ENCODE peak calls at places on chromosomes 3 and 15, in nine cellular contexts. H is transverse colon, M is A549, K is uterus, E is stomach, J is prostate gland, O is Peyer's patch, T is ovary, R is tibial nerve. P is an unnamed sample.

GRCh38 chr3:128498127-128498626 is 5.2 kb upstream of the GATA2 start:
- DNase-seq in H (no peak), M (no peak), K (peak), E (no peak), J (no peak), O (peak), T (no peak), R (no peak), P (no peak)

GRCh38 chr3:126083511-126083912 is 412 bp downstream of the SLC41A3 start:
- DNase-seq in H (peak), M (peak), K (peak), E (peak), J (peak), O (peak), T (peak), R (no peak), P (no peak)

GRCh38 chr15:29348308-29348914 is 78.8 kb upstream of the NSMCE3 start:
- DNase-seq in H (peak), M (no peak), K (peak), E (no peak), J (peak), O (no peak), T (no peak), R (no peak), P (no peak)

GRCh38 chr15:91939432-91939831 is 85.9 kb downstream of the SLCO3A1 start:
- DNase-seq in H (no peak), M (no peak), K (no peak), E (no peak), J (no peak), O (no peak), T (no peak), R (no peak), P (peak)

GRCh38 chr15:80572337-80572736 is 122.8 kb upstream of the ABHD17C start:
- DNase-seq in H (no peak), M (no peak), K (no peak), E (peak), J (no peak), O (peak), T (no peak), R (no peak), P (no peak)

GRCh38 chr3:61562042-61562809 is 855 bp downstream of the PTPRG start:
- DNase-seq in H (peak), M (peak), K (no peak), E (no peak), J (peak), O (no peak), T (peak), R (no peak), P (no peak)

GRCh38 chr3:13109516-13109915 is 36.3 kb upstream of the IQSEC1 start:
- DNase-seq in H (no peak), M (no peak), K (no peak), E (no peak), J (no peak), O (no peak), T (no peak), R (no peak), P (no peak)

GRCh38 chr3:42185044-42185443 is 80.9 kb downstream of the CCK start:
- DNase-seq in H (peak), M (no peak), K (no peak), E (peak), J (no peak), O (peak), T (no peak), R (no peak), P (no peak)

GRCh38 chr3:10928961-10929471 is 63.5 kb upstream of the SLC6A1 start:
- DNase-seq in H (no peak), M (no peak), K (no peak), E (no peak), J (no peak), O (peak), T (no peak), R (no peak), P (no peak)

GRCh38 chr3:58998476-58999117 is 51.2 kb downstream of the CFAP20DC start:
- DNase-seq in H (no peak), M (peak), K (no peak), E (no peak), J (no peak), O (no peak), T (no peak), R (no peak), P (no peak)

GRCh38 chr3:56935821-56936220 is 124.6 kb upstream of the SPATA12 start:
- DNase-seq in H (no peak), M (no peak), K (no peak), E (no peak), J (no peak), O (no peak), T (no peak), R (no peak), P (no peak)

GRCh38 chr3:193641376-193641775 is 48.4 kb downstream of the OPA1 start:
- DNase-seq in H (no peak), M (no peak), K (no peak), E (no peak), J (no peak), O (no peak), T (no peak), R (no peak), P (no peak)

GRCh38 chr15:99100245-99101173 is 4.4 kb upstream of the SYNM start:
- DNase-seq in H (peak), M (peak), K (peak), E (peak), J (peak), O (peak), T (peak), R (peak), P (peak)

GRCh38 chr3:28951773-28952556 is 328.9 kb upstream of the RBMS3 start:
- DNase-seq in H (no peak), M (no peak), K (no peak), E (no peak), J (no peak), O (no peak), T (no peak), R (no peak), P (no peak)

GRCh38 chr15:70339551-70340517 is 242.1 kb upstream of the TLE3 start:
- DNase-seq in H (no peak), M (no peak), K (no peak), E (no peak), J (no peak), O (peak), T (no peak), R (no peak), P (peak)

GRCh38 chr3:16906679-16907078 is 21.9 kb downstream of the PLCL2 start:
- DNase-seq in H (peak), M (no peak), K (no peak), E (no peak), J (no peak), O (no peak), T (no peak), R (no peak), P (no peak)

GRCh38 chr3:125161607-125162219 is 50.8 kb downstream of the SLC12A8 start:
- DNase-seq in H (no peak), M (no peak), K (peak), E (peak), J (no peak), O (no peak), T (no peak), R (no peak), P (no peak)

GRCh38 chr3:184808021-184808420 is 3.9 kb upstream of the VPS8 start:
- DNase-seq in H (no peak), M (no peak), K (no peak), E (no peak), J (no peak), O (no peak), T (no peak), R (no peak), P (no peak)

GRCh38 chr3:156670077-156670476 is 4.3 kb upstream of the TIPARP start:
- DNase-seq in H (no peak), M (no peak), K (no peak), E (no peak), J (no peak), O (no peak), T (no peak), R (no peak), P (no peak)

GRCh38 chr3:168533600-168533999 is 437.9 kb upstream of the GOLIM4 start:
- DNase-seq in H (no peak), M (no peak), K (no peak), E (no peak), J (no peak), O (no peak), T (no peak), R (no peak), P (no peak)
- TF ChIP-seq CTCF in H (no peak), M (no peak), K (no peak), E (no peak), J (no peak), O (no peak), T (no peak), R (no peak), P (no peak)

GRCh38 chr3:195732951-195733350 is 12.2 kb downstream of the MUC20 start:
- DNase-seq in H (no peak), M (no peak), K (no peak), E (no peak), J (no peak), O (no peak), T (no peak), R (no peak), P (no peak)
- H3K27ac ChIP-seq in H (no peak), M (no peak), K (no peak), E (no peak), J (no peak), O (no peak), T (no peak), R (no peak), P (no peak)

GRCh38 chr15:68053997-68054657 is at the start of gene PIAS1:
- DNase-seq in H (peak), M (peak), K (peak), E (peak), J (peak), O (peak), T (peak), R (peak), P (peak)

GRCh38 chr15:68054658-68055223 is 626 bp downstream of the PIAS1 start:
- DNase-seq in H (peak), M (peak), K (peak), E (peak), J (peak), O (peak), T (peak), R (peak), P (peak)

GRCh38 chr15:68056097-68056865 is 2.2 kb downstream of the PIAS1 start:
- DNase-seq in H (no peak), M (no peak), K (no peak), E (no peak), J (no peak), O (no peak), T (no peak), R (no peak), P (no peak)

GRCh38 chr15:68053701-68053996 is 466 bp upstream of the PIAS1 start:
- DNase-seq in H (no peak), M (no peak), K (no peak), E (no peak), J (no peak), O (no peak), T (no peak), R (no peak), P (no peak)

DNA sequence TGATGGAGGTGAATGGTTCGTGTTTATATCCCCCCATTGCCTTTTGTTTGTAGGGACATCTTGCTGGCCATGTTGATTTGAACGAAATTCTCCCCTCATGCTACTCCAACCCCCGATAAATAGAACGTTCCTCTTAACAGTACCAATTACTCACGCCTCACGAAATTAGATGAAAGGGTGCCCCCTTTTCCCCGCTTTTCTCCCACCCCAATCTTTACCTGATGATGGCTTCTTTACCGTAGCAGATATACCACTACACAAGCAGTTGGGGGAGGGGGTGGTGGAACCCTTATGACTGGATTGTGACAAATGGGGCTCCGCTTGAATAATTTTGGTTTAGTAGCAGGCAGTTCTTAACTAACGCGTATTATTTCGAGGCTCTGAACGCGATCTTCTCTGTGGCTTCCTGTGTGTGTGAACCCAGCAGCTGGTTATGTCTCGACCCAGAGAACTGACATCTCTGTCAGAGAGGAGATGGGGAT is 1.1 kb downstream of the PIAS1 start:
- DNase-seq in H (peak), M (no peak), K (no peak), E (no peak), J (peak), O (peak), T (no peak), R (no peak), P (no peak)
- TF ChIP-seq POLR2A in H (no peak), M (no peak), K (no peak), E (no peak), J (no peak), O (no peak), T (no peak), R (peak), P (no peak)

DNA sequence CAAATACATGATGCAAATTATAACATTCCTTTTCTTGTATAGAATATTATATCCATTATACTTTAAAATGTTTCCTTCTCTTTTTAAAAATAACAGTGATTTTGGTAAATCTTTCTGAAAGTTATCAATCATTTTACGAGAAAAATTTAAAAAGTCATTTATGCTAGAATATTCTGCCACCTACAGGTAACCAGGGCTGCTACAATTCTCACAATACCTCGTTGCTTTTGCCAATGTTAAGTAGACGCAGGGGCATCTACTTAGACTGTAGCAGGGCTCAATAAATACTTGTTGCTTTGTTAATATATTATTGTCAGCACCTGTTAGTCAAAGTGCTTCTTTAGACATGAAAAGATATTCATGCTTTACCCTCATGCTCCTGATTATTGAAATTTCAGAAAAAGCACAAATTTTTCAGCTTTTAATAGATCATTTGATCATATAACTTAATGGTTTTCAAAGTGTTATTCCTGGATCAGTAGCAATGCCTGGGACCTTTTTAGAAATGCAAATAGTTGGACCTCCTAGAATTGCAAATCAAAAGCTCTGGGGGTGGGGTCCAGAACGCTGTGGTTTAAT is 223.5 kb upstream of the PDZRN3 start:
- DNase-seq in H (no peak), M (no peak), K (no peak), E (no peak), J (no peak), O (no peak), T (no peak), R (no peak), P (no peak)
- TF ChIP-seq CTCF in H (peak), M (no peak), K (peak), E (peak), J (peak), O (peak), T (peak), R (peak), P (peak)

GRCh38 chr3:142106536-142106935 is 42.8 kb downstream of the TFDP2 start:
- DNase-seq in H (no peak), M (no peak), K (no peak), E (no peak), J (no peak), O (no peak), T (no peak), R (no peak), P (no peak)

GRCh38 chr3:142104763-142105162 is 44.6 kb downstream of the TFDP2 start:
- DNase-seq in H (no peak), M (no peak), K (no peak), E (no peak), J (no peak), O (no peak), T (no peak), R (no peak), P (no peak)

DNA sequence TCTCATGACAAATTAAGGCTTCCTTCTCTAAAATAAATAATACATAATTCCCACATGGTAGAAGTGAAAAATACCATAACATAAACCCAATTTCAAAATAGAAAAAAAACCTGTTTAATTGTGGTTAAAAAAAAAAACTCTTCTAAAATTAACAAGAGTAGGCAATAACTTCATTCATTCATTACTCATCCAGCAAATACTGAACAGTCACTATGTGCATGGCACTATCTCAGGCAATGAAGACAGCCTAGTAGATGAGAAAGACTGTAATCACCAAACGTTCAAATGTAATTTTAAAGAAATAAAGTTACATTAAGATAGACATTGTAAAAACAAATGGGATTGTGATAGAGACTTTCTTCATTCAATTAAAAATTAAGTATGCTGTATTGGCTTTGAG is 43.4 kb downstream of the TFDP2 start:
- DNase-seq in H (no peak), M (no peak), K (no peak), E (no peak), J (no peak), O (no peak), T (no peak), R (no peak), P (no peak)
- H3K27ac ChIP-seq in H (no peak), M (no peak), K (no peak), E (no peak), J (no peak), O (no peak), T (no peak), R (no peak), P (no peak)

GRCh38 chr15:75649045-75649761 is 1.5 kb downstream of the SNX33 start:
- DNase-seq in H (no peak), M (no peak), K (no peak), E (no peak), J (no peak), O (no peak), T (no peak), R (no peak), P (no peak)

GRCh38 chr15:75648156-75649000 is 666 bp downstream of the SNX33 start:
- DNase-seq in H (peak), M (no peak), K (peak), E (peak), J (peak), O (no peak), T (peak), R (no peak), P (peak)

GRCh38 chr15:75646112-75646943 is 1.4 kb upstream of the SNX33 start:
- DNase-seq in H (no peak), M (no peak), K (no peak), E (no peak), J (peak), O (no peak), T (no peak), R (no peak), P (no peak)

GRCh38 chr15:75646944-75647364 is 758 bp upstream of the SNX33 start:
- DNase-seq in H (peak), M (no peak), K (no peak), E (peak), J (peak), O (peak), T (no peak), R (no peak), P (no peak)

DNA sequence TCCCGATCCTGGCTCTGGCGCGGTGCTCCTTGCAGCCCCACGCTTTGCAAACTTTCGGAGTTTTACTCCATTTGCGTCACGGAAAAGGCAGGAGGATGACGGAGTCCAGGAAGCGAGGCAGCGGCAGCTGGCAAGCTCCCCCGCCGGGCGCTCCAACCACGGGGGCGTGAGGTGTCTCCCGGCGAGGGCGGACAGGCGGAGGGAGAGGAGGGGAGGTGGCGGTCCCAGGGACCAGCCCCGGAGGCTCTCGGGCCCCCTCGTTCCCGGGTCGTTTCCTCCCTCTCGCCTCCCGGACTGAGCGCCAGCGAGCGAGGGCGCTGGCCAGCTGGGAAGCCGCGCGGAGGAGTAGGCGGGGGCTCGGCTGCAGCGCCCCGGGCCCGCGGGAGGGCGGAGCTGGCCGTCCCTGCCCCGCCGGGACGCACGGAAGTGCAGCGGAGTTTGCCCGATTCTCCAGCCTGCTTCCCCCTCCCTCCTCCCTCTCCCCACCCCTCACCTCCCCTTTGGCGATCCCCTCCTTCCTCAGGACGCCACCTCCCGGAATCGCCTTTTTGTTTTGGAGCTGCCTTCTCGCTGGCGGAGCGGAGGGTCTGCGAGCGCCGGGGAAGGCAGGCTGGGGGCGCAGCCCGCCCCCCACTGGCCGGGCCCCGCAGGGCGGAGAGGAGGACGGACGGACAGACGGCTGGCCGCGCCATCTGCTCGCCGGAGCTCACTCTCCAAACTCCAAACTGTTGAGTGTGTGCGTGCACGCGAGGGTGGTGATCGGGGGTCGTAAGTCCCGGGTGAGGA is at the start of gene SNX33:
- DNase-seq in H (peak), M (peak), K (peak), E (peak), J (peak), O (peak), T (peak), R (peak), P (peak)
- TF ChIP-seq POLR2A in H (peak), M (peak), K (peak), E (no peak), J (peak), O (peak), T (peak), R (peak), P (peak)

GRCh38 chr15:66827039-66827697 is 125.1 kb downstream of the SMAD6 start:
- DNase-seq in H (no peak), M (no peak), K (no peak), E (no peak), J (no peak), O (no peak), T (no peak), R (no peak), P (no peak)

GRCh38 chr15:66827698-66828055 is 125.6 kb downstream of the SMAD6 start:
- DNase-seq in H (no peak), M (no peak), K (no peak), E (no peak), J (no peak), O (no peak), T (no peak), R (no peak), P (no peak)

GRCh38 chr15:66825731-66826130 is 123.7 kb downstream of the SMAD6 start:
- DNase-seq in H (no peak), M (no peak), K (no peak), E (no peak), J (no peak), O (no peak), T (no peak), R (no peak), P (no peak)

GRCh38 chr15:66825139-66825538 is 123.1 kb downstream of the SMAD6 start:
- DNase-seq in H (no peak), M (no peak), K (no peak), E (no peak), J (no peak), O (no peak), T (no peak), R (no peak), P (no peak)

DNA sequence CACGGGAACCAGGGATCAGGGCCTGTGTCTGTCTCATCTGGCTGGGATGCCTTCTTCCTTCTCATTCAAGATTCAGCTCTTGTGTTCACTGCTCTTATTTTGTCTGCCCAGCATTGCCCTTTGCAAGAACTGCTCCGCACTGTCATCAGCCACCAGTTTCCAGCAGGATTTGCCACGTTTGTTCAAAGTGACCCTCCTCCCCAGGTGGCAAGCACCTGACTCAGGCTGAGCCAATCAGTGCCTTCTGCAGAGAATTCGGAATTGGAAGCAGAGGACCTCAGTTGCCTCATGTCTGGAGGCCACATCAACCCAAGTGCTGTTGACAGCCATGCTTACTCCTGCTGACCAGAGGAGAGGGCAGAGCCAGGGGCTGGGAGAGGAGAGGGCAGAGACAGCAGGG is 124.5 kb downstream of the SMAD6 start:
- DNase-seq in H (no peak), M (no peak), K (no peak), E (no peak), J (no peak), O (no peak), T (no peak), R (no peak), P (no peak)
- TF ChIP-seq CTCF in H (no peak), M (no peak), K (no peak), E (no peak), J (no peak), O (no peak), T (no peak), R (no peak), P (no peak)